ENCODE peak calls at places on chromosomes 12 and 14, in seven cellular contexts. X is fibroblast of lung, Q is psoas muscle, E is HAP-1, S is foreskin fibroblast, F is left ventricle myocardium inferior, L is uterus. O is an unnamed sample.

GRCh38 chr12:41058266-41058665 is 129.9 kb upstream of the PDZRN4 start:
- DNase-seq in S (no peak), E (no peak), Q (no peak), L (no peak), F (no peak), X (peak), O (no peak)

GRCh38 chr14:105049753-105050550 is 15.3 kb downstream of the GPR132 start:
- DNase-seq in E (no peak), S (no peak), Q (no peak), X (no peak), L (no peak), F (no peak), O (no peak)

GRCh38 chr14:93105362-93105761 is 10.4 kb downstream of the ITPK1 start:
- DNase-seq in L (no peak), F (peak), S (peak), Q (peak), E (no peak), X (peak), O (no peak)

GRCh38 chr14:31530136-31530535 is 31.1 kb upstream of the NUBPL start:
- DNase-seq in E (no peak), Q (no peak), L (no peak), F (no peak), X (peak), S (no peak), O (no peak)

GRCh38 chr14:99724196-99724891 is 40.2 kb downstream of the CYP46A1 start:
- DNase-seq in S (no peak), F (no peak), E (no peak), Q (no peak), L (peak), X (peak), O (no peak)

GRCh38 chr12:112523856-112524255 is 105.1 kb downstream of the PTPN11 start:
- DNase-seq in X (no peak), L (no peak), S (no peak), E (no peak), Q (no peak), F (no peak), O (no peak)

GRCh38 chr12:1058423-1058822 is 67.4 kb downstream of the ERC1 start:
- DNase-seq in E (no peak), Q (no peak), S (no peak), F (no peak), L (no peak), X (no peak), O (no peak)

GRCh38 chr14:59306775-59307174 is 118.3 kb downstream of the DAAM1 start:
- DNase-seq in Q (no peak), S (peak), E (no peak), F (no peak), L (no peak), X (peak), O (peak)

GRCh38 chr12:34406996-34407300 is 384.7 kb downstream of the ALG10 start:
- DNase-seq in E (no peak), X (no peak), Q (peak), L (peak), S (no peak), F (no peak), O (no peak)

GRCh38 chr12:123540899-123541662 is 7.6 kb upstream of the RILPL1 start:
- DNase-seq in F (no peak), Q (no peak), E (no peak), L (no peak), S (no peak), X (no peak), O (no peak)

DNA sequence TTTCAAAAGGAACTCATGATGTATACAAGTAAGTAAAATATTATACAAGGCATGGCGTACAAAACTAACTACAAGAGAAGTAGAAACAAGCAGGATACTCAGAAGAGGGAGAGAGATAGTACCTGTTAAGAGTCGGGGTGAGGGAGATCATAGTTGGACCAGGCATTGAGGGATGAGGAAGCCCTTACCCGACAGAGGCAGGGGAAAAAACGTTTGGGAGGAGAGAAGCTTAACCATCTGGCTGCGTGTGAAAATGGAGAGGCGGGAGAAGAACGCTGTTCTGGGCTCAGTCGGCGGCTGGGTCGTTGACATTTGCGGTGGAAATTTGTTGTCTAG is 575 bp upstream of the FMNL3 start:
- DNase-seq in X (no peak), Q (no peak), F (no peak), L (no peak), S (no peak), E (no peak), O (no peak)
- H3K4me3 ChIP-seq in X (no peak), Q (peak), F (peak), L (no peak), S (peak), E (peak), O (peak)

DNA sequence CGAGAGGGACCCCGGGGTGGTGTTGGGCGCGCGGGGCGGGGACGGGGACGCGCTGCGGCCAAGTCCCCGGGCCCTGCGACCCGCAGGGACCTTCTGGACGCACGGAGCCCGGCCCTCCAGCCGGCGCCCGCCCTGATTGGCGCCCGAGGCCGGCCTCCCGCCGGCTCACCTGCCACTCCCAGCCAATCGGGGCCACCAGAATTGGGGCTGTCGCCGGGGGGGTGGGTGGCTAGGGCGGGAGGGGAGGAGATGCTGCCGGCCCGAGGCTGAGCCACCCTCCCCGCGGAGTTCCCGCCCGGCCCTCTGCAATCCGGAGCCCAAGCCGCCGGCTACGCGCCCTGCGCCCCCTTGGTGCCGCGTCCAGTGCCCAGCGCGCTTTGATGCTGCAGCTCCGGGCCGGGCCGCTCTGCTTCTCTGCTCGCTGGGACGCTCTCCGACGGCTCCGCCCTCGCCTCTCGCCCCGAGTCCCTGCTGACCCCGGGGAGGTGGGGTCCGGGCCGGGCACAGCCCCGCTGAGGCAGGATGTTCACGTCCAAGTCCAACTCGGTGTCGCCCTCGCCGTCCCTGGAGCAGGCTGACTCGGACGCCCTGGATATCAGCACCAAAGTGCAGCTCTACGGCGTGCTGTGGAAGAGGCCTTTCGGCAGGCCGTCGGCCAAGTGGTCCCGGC is at the start of gene PLEKHD1:
- DNase-seq in Q (peak), E (no peak), F (no peak), L (no peak), S (no peak), X (no peak), O (no peak)
- H3K4me3 ChIP-seq in Q (peak), E (peak), F (peak), L (no peak), S (peak), X (no peak), O (peak)

GRCh38 chr12:19435831-19436497 is 3.3 kb upstream of the AEBP2 start:
- DNase-seq in L (no peak), S (no peak), X (no peak), E (no peak), F (no peak), Q (no peak), O (no peak)

GRCh38 chr12:19432309-19433170 is 6.8 kb upstream of the AEBP2 start:
- DNase-seq in F (no peak), E (no peak), X (no peak), L (no peak), S (no peak), Q (no peak), O (no peak)

GRCh38 chr12:19431407-19432308 is 7.6 kb upstream of the AEBP2 start:
- DNase-seq in F (no peak), L (no peak), S (peak), X (peak), Q (no peak), E (peak), O (peak)

GRCh38 chr12:19436931-19437330 is 2.4 kb upstream of the AEBP2 start:
- DNase-seq in Q (no peak), S (no peak), E (no peak), F (no peak), L (no peak), X (no peak), O (no peak)

DNA sequence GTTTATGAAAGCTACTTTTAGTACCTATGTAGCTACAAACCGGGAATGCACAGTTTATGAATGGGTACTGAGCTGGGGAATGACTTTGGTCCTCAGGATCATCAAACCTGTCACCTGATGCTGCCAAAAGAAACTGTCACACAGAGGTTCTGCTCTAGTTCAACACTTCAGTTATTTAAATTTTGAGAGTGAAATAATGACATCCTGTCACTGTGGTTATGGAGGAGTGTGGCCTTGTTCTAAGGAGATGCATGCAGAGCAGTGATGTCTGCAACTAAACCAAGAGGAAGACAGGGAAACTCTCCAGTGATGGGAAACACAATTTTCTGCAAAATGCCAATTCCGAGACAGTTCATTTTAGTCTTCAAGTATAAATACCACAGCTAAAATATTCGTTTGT is 4.8 kb upstream of the AEBP2 start:
- DNase-seq in Q (no peak), F (no peak), X (no peak), E (no peak), L (no peak), S (no peak), O (no peak)
- H3K4me3 ChIP-seq in Q (no peak), F (no peak), X (no peak), E (no peak), L (no peak), S (no peak), O (no peak)

DNA sequence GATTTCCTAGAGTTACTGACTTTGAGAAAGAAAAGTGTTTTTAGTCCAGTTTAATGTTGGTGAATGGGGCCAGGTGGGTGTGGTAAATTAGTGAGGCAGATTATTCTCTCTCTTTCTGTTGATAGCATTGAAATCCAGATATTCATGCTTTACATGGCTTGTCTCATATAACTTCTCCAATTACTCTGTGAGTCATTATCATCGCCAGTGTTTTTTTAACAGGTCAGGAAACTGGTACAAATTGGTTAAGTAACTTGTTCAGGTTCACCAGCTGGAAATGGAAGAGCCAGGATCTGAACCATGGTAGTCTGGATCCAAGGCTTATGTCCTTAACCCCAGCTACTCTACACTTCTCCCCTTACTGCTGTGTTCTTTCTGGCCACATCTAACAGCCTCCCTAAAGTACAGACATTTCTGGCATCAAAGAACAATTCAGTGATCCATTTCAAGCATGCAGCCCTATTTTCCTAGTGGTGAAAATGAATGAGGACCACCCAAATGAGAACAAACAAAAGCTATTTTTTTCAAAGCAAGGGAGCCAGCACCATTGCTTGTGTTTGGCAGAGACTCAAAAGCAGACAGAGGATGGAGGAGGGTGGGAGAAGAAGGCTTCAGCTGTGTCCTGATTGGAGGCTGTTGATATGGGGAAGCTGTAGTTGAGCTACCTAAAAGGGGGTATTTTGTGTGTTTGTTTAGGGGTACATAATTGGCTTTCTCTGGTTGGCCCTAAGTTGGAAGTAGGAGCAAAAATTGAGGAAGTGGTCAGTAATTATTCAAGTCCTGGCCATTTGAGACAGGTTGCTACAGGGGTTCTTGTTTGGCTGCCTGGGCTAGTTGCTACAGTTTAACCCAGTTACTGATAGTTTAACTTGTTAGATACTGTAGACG is 1.7 kb downstream of the IRAK3 start:
- DNase-seq in X (peak), Q (no peak), L (no peak), F (no peak), S (peak), E (no peak), O (peak)
- H3K4me3 ChIP-seq in X (peak), Q (peak), L (no peak), F (peak), S (peak), E (no peak), O (no peak)

GRCh38 chr12:109357032-109357431 is 9.3 kb downstream of the MYO1H start:
- DNase-seq in E (no peak), Q (no peak), L (no peak), S (no peak), X (no peak), F (no peak), O (no peak)

GRCh38 chr12:109356586-109356985 is 8.9 kb downstream of the MYO1H start:
- DNase-seq in S (no peak), X (no peak), E (peak), Q (no peak), F (no peak), L (no peak), O (no peak)

GRCh38 chr12:109358154-109358869 is 10.6 kb downstream of the MYO1H start:
- DNase-seq in Q (no peak), F (no peak), S (no peak), L (no peak), E (no peak), X (no peak), O (no peak)
- H3K4me3 ChIP-seq in Q (no peak), F (no peak), S (no peak), L (no peak), E (no peak), X (no peak), O (no peak)

GRCh38 chr14:24332094-24332983 is 2.5 kb downstream of the ADCY4 start:
- DNase-seq in S (peak), L (peak), X (peak), F (peak), Q (peak), E (peak), O (no peak)

GRCh38 chr14:24337144-24337823 is 2.4 kb upstream of the ADCY4 start:
- DNase-seq in L (no peak), E (no peak), Q (no peak), S (no peak), F (no peak), X (no peak), O (no peak)

GRCh38 chr14:24331731-24332093 is 3.2 kb downstream of the ADCY4 start:
- DNase-seq in E (no peak), F (no peak), X (no peak), S (no peak), L (no peak), Q (no peak), O (no peak)

GRCh38 chr14:24335461-24336146 is 733 bp upstream of the ADCY4 start:
- DNase-seq in F (no peak), L (no peak), Q (no peak), E (no peak), S (no peak), X (no peak), O (no peak)

GRCh38 chr14:24334431-24335271 is at the start of gene ADCY4:
- DNase-seq in E (no peak), S (no peak), X (no peak), L (no peak), Q (peak), F (peak), O (no peak)
- H3K4me3 ChIP-seq in E (no peak), S (peak), X (peak), L (peak), Q (peak), F (peak), O (peak)

GRCh38 chr12:76156314-76156713 is 71.8 kb upstream of the NAP1L1 start:
- DNase-seq in F (no peak), S (no peak), E (no peak), L (no peak), Q (no peak), X (no peak), O (no peak)

GRCh38 chr12:76153616-76154015 is 69.1 kb upstream of the NAP1L1 start:
- DNase-seq in L (no peak), S (no peak), F (no peak), Q (no peak), E (no peak), X (no peak), O (no peak)

GRCh38 chr12:76158518-76159321 is 74.2 kb upstream of the NAP1L1 start:
- DNase-seq in X (peak), E (peak), F (no peak), L (no peak), S (peak), Q (peak), O (peak)

GRCh38 chr12:76152161-76152807 is 67.8 kb upstream of the NAP1L1 start:
- DNase-seq in S (no peak), L (no peak), E (no peak), X (no peak), F (no peak), Q (no peak), O (no peak)

DNA sequence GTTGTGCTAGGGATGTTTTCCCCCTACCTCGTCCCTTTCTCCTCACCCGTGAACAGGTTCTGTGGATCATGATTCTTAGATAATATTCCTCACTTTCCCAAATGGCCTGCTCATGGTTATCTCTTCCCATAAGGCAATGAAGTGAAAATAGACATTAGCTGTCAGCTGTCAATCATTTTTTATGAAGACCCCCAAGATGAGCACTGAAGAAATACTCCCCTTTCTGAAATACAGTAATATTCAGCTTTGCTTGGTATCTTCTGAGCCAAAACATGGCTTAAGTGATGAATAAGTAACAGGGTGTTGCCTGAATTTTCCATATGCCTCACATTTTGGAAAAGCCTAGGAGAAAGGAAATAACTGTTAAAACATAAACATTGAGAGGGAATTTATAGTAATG is 70.7 kb upstream of the NAP1L1 start:
- DNase-seq in Q (no peak), S (no peak), E (no peak), L (no peak), X (no peak), F (no peak), O (no peak)
- H3K4me3 ChIP-seq in Q (no peak), S (no peak), E (no peak), L (no peak), X (no peak), F (no peak), O (no peak)

GRCh38 chr12:25387136-25388050 is 136.7 kb upstream of the KRAS start:
- DNase-seq in S (peak), Q (peak), X (peak), F (peak), E (peak), L (peak), O (peak)
- H3K4me3 ChIP-seq in S (peak), Q (peak), X (peak), F (peak), E (no peak), L (peak), O (peak)